ENCODE peak calls at places on chromosome 18, in eight cellular contexts. One of them, this sample, is unnamed.

GRCh38 chr18:35463050-35463449 is 34.7 kb downstream of the INO80C start:
- DNase-seq in endodermal cell: no peak
- DNase-seq in upper lobe of right lung: no peak
- DNase-seq in IMR-90: no peak
- DNase-seq in prostate gland: no peak
- DNase-seq in ovary: peak; percentile 28
- DNase-seq in gastrocnemius medialis: no peak
- DNase-seq in colonic mucosa: no peak
- DNase-seq in this sample: no peak

GRCh38 chr18:39620551-39621168 is 2055.1 kb upstream of the CELF4 start:
- DNase-seq in prostate gland: no peak
- DNase-seq in endodermal cell: no peak
- DNase-seq in gastrocnemius medialis: no peak
- DNase-seq in upper lobe of right lung: no peak
- DNase-seq in ovary: no peak
- DNase-seq in colonic mucosa: no peak
- DNase-seq in IMR-90: no peak
- DNase-seq in this sample: no peak

GRCh38 chr18:5600376-5601071 is 56.7 kb upstream of the EPB41L3 start:
- DNase-seq in upper lobe of right lung: no peak
- DNase-seq in prostate gland: no peak
- DNase-seq in IMR-90: peak; percentile 28
- DNase-seq in colonic mucosa: no peak
- DNase-seq in endodermal cell: no peak
- DNase-seq in gastrocnemius medialis: no peak
- DNase-seq in ovary: no peak
- DNase-seq in this sample: no peak

GRCh38 chr18:76448262-76449109 is 46.6 kb downstream of the ZNF516 start:
- DNase-seq in prostate gland: no peak
- DNase-seq in upper lobe of right lung: peak; percentile 58
- DNase-seq in gastrocnemius medialis: peak; percentile 11
- DNase-seq in IMR-90: no peak
- DNase-seq in endodermal cell: no peak
- DNase-seq in colonic mucosa: no peak
- DNase-seq in ovary: no peak
- DNase-seq in this sample: no peak

GRCh38 chr18:3451989-3452749 is 2.2 kb downstream of the TGIF1 start:
- DNase-seq in endodermal cell: peak; percentile 64
- DNase-seq in upper lobe of right lung: peak; percentile 76
- DNase-seq in prostate gland: peak; percentile 82
- DNase-seq in colonic mucosa: peak; percentile 84
- DNase-seq in gastrocnemius medialis: peak; percentile 43
- DNase-seq in ovary: peak; percentile 64
- DNase-seq in IMR-90: peak; percentile 69
- DNase-seq in this sample: peak; percentile 81

GRCh38 chr18:13416208-13416607 is 197.6 kb downstream of the LDLRAD4 start:
- DNase-seq in upper lobe of right lung: no peak
- DNase-seq in gastrocnemius medialis: no peak
- DNase-seq in colonic mucosa: no peak
- DNase-seq in endodermal cell: no peak
- DNase-seq in prostate gland: no peak
- DNase-seq in IMR-90: no peak
- DNase-seq in ovary: no peak
- DNase-seq in this sample: no peak

GRCh38 chr18:24397131-24397693 is 412 bp downstream of the OSBPL1A start:
- DNase-seq in gastrocnemius medialis: peak; percentile 56
- DNase-seq in colonic mucosa: peak; percentile 76
- DNase-seq in endodermal cell: no peak
- DNase-seq in ovary: peak; percentile 46
- DNase-seq in IMR-90: peak; percentile 78
- DNase-seq in prostate gland: peak; percentile 67
- DNase-seq in upper lobe of right lung: no peak
- DNase-seq in this sample: peak; percentile 47

GRCh38 chr18:829432-829831 is 17.4 kb upstream of the YES1 start:
- DNase-seq in endodermal cell: no peak
- DNase-seq in IMR-90: no peak
- DNase-seq in upper lobe of right lung: no peak
- DNase-seq in gastrocnemius medialis: no peak
- DNase-seq in prostate gland: no peak
- DNase-seq in colonic mucosa: no peak
- DNase-seq in ovary: no peak
- DNase-seq in this sample: no peak

GRCh38 chr18:78525364-78526111 is 454.1 kb upstream of the SALL3 start:
- DNase-seq in gastrocnemius medialis: no peak
- DNase-seq in endodermal cell: peak; percentile 31
- DNase-seq in upper lobe of right lung: no peak
- DNase-seq in prostate gland: no peak
- DNase-seq in colonic mucosa: no peak
- DNase-seq in ovary: no peak
- DNase-seq in IMR-90: peak; percentile 1
- DNase-seq in this sample: no peak

GRCh38 chr18:45828917-45829811 is 3.7 kb downstream of the SIGLEC15 start:
- DNase-seq in gastrocnemius medialis: peak; percentile 13
- DNase-seq in colonic mucosa: no peak
- DNase-seq in prostate gland: no peak
- DNase-seq in endodermal cell: peak; percentile 84
- DNase-seq in ovary: no peak
- DNase-seq in upper lobe of right lung: peak; percentile 78
- DNase-seq in IMR-90: no peak
- DNase-seq in this sample: no peak

GRCh38 chr18:74281011-74281638 is 10.6 kb downstream of the CYB5A start:
- DNase-seq in gastrocnemius medialis: no peak
- DNase-seq in ovary: no peak
- DNase-seq in endodermal cell: peak; percentile 82
- DNase-seq in prostate gland: no peak
- DNase-seq in colonic mucosa: no peak
- DNase-seq in IMR-90: no peak
- DNase-seq in upper lobe of right lung: no peak
- DNase-seq in this sample: no peak

GRCh38 chr18:4399929-4400328 is 55.2 kb downstream of the DLGAP1 start:
- DNase-seq in prostate gland: no peak
- DNase-seq in colonic mucosa: no peak
- DNase-seq in IMR-90: no peak
- DNase-seq in ovary: no peak
- DNase-seq in gastrocnemius medialis: no peak
- DNase-seq in endodermal cell: no peak
- DNase-seq in upper lobe of right lung: no peak
- DNase-seq in this sample: no peak

DNA sequence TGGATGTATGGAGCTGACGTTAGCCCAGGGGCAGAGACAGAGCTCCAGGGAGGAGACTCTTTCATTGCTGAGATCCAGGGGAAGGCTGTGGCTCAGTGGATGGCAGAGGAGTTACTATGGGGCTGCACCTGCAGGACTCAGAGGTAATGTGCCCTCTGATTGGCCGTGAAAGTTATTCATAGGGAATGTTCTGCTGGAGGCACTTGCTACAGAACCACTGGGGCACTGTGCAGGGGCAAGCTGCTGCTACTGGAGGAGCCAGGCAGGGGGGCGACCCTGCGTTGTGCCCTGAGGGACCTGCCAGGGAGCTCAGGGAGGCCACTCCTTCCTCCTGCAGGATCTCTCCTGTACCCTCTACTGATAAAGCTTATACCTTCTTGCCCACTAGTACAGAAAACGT is 199.3 kb downstream of the PTPRM start:
- DNase-seq in IMR-90: no peak
- DNase-seq in endodermal cell: peak; percentile 55
- DNase-seq in gastrocnemius medialis: no peak
- DNase-seq in ovary: no peak
- DNase-seq in colonic mucosa: no peak
- DNase-seq in prostate gland: no peak
- DNase-seq in upper lobe of right lung: no peak
- DNase-seq in this sample: no peak
- H3K4me1 ChIP-seq in IMR-90: peaks cover 1% of the 10 kb centered on the region
- H3K4me1 ChIP-seq in endodermal cell: peaks cover 20% of the 10 kb centered on the region
- H3K4me1 ChIP-seq in gastrocnemius medialis: peaks cover 43% of the 10 kb centered on the region
- H3K4me1 ChIP-seq in ovary: peaks cover 5% of the 10 kb centered on the region
- H3K4me1 ChIP-seq in colonic mucosa: no peaks in the 10 kb centered on the region
- H3K4me1 ChIP-seq in prostate gland: no peaks in the 10 kb centered on the region
- H3K4me1 ChIP-seq in upper lobe of right lung: peaks cover 7% of the 10 kb centered on the region
- H3K4me1 ChIP-seq in this sample: no peaks in the 10 kb centered on the region

GRCh38 chr18:2303517-2304238 is 267.6 kb downstream of the METTL4 start:
- DNase-seq in colonic mucosa: no peak
- DNase-seq in prostate gland: no peak
- DNase-seq in ovary: no peak
- DNase-seq in endodermal cell: no peak
- DNase-seq in upper lobe of right lung: no peak
- DNase-seq in IMR-90: no peak
- DNase-seq in gastrocnemius medialis: no peak
- DNase-seq in this sample: no peak

GRCh38 chr18:2301316-2301715 is 270.0 kb downstream of the METTL4 start:
- DNase-seq in gastrocnemius medialis: no peak
- DNase-seq in prostate gland: no peak
- DNase-seq in endodermal cell: no peak
- DNase-seq in ovary: no peak
- DNase-seq in colonic mucosa: no peak
- DNase-seq in upper lobe of right lung: no peak
- DNase-seq in IMR-90: no peak
- DNase-seq in this sample: no peak

GRCh38 chr18:2302628-2303516 is 268.4 kb downstream of the METTL4 start:
- DNase-seq in ovary: no peak
- DNase-seq in IMR-90: no peak
- DNase-seq in gastrocnemius medialis: no peak
- DNase-seq in upper lobe of right lung: no peak
- DNase-seq in endodermal cell: no peak
- DNase-seq in prostate gland: no peak
- DNase-seq in colonic mucosa: no peak
- DNase-seq in this sample: no peak

GRCh38 chr18:2304378-2305175 is 266.7 kb downstream of the METTL4 start:
- DNase-seq in prostate gland: no peak
- DNase-seq in gastrocnemius medialis: no peak
- DNase-seq in endodermal cell: no peak
- DNase-seq in upper lobe of right lung: no peak
- DNase-seq in ovary: no peak
- DNase-seq in IMR-90: peak; percentile 3
- DNase-seq in colonic mucosa: no peak
- DNase-seq in this sample: no peak

GRCh38 chr18:2302012-2302411 is 269.3 kb downstream of the METTL4 start:
- DNase-seq in ovary: no peak
- DNase-seq in colonic mucosa: no peak
- DNase-seq in gastrocnemius medialis: no peak
- DNase-seq in prostate gland: no peak
- DNase-seq in IMR-90: no peak
- DNase-seq in upper lobe of right lung: no peak
- DNase-seq in endodermal cell: no peak
- DNase-seq in this sample: no peak
- H3K27ac ChIP-seq in ovary: no peak overlapping the region
- H3K27ac ChIP-seq in colonic mucosa: no peak overlapping the region
- H3K27ac ChIP-seq in gastrocnemius medialis: no peak overlapping the region
- H3K27ac ChIP-seq in prostate gland: no peak overlapping the region
- H3K27ac ChIP-seq in IMR-90: no peak overlapping the region
- H3K27ac ChIP-seq in upper lobe of right lung: no peak overlapping the region
- H3K27ac ChIP-seq in endodermal cell: no peak overlapping the region
- H3K27ac ChIP-seq in this sample: no peak overlapping the region

GRCh38 chr18:32683044-32683443 is 89.8 kb downstream of the KLHL14 start:
- DNase-seq in ovary: no peak
- DNase-seq in gastrocnemius medialis: no peak
- DNase-seq in prostate gland: no peak
- DNase-seq in colonic mucosa: no peak
- DNase-seq in upper lobe of right lung: no peak
- DNase-seq in endodermal cell: no peak
- DNase-seq in IMR-90: no peak
- DNase-seq in this sample: no peak
- TF ChIP-seq CTCF in ovary: no peak
- TF ChIP-seq CTCF in gastrocnemius medialis: no peak
- TF ChIP-seq CTCF in prostate gland: no peak
- TF ChIP-seq CTCF in colonic mucosa: no peak
- TF ChIP-seq CTCF in upper lobe of right lung: no peak
- TF ChIP-seq CTCF in endodermal cell: peak; percentile 62
- TF ChIP-seq CTCF in IMR-90: no peak
- TF ChIP-seq CTCF in this sample: no peak

DNA sequence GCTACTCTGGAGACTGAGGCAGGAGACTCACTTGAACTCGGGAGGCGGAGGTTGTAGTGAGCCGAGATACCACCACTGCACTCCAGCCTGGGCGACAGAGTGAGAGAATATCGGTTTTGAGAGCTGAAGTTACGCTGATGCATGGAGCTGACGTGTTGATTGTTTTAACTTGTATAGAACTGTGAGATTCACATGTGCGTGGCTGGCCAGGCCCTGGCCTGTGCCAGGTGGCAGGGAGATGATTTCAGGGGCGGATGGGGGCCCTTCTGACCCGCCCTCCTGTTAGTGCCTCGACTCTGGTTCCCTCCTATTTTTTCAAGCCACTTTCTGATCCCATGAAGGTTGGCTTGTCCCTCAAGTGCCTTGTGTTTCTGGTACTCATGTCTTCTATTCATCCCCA is 25.7 kb downstream of the GATA6 start:
- DNase-seq in gastrocnemius medialis: no peak
- DNase-seq in prostate gland: no peak
- DNase-seq in endodermal cell: peak; percentile 39
- DNase-seq in upper lobe of right lung: no peak
- DNase-seq in IMR-90: no peak
- DNase-seq in ovary: no peak
- DNase-seq in colonic mucosa: no peak
- DNase-seq in this sample: no peak
- H3K4me1 ChIP-seq in gastrocnemius medialis: no peaks in the 10 kb centered on the region
- H3K4me1 ChIP-seq in prostate gland: no peaks in the 10 kb centered on the region
- H3K4me1 ChIP-seq in endodermal cell: peaks cover 15% of the 10 kb centered on the region
- H3K4me1 ChIP-seq in upper lobe of right lung: peaks cover 47% of the 10 kb centered on the region
- H3K4me1 ChIP-seq in IMR-90: peaks cover 1% of the 10 kb centered on the region
- H3K4me1 ChIP-seq in ovary: peaks cover 14% of the 10 kb centered on the region
- H3K4me1 ChIP-seq in colonic mucosa: peaks cover 4% of the 10 kb centered on the region
- H3K4me1 ChIP-seq in this sample: peaks cover 9% of the 10 kb centered on the region

GRCh38 chr18:58045265-58046086 is 1.4 kb downstream of the NEDD4L start:
- DNase-seq in prostate gland: peak; percentile 88
- DNase-seq in ovary: peak; percentile 32
- DNase-seq in gastrocnemius medialis: no peak
- DNase-seq in colonic mucosa: peak; percentile 83
- DNase-seq in upper lobe of right lung: peak; percentile 90
- DNase-seq in endodermal cell: peak; percentile 90
- DNase-seq in IMR-90: peak; percentile 31
- DNase-seq in this sample: peak; percentile 69

GRCh38 chr18:58046087-58046793 is 2.2 kb downstream of the NEDD4L start:
- DNase-seq in colonic mucosa: no peak
- DNase-seq in upper lobe of right lung: no peak
- DNase-seq in IMR-90: no peak
- DNase-seq in gastrocnemius medialis: no peak
- DNase-seq in endodermal cell: peak; percentile 71
- DNase-seq in prostate gland: peak; percentile 27
- DNase-seq in ovary: no peak
- DNase-seq in this sample: no peak

GRCh38 chr18:58042826-58043362 is 1.1 kb upstream of the NEDD4L start:
- DNase-seq in colonic mucosa: no peak
- DNase-seq in gastrocnemius medialis: no peak
- DNase-seq in prostate gland: no peak
- DNase-seq in endodermal cell: no peak
- DNase-seq in upper lobe of right lung: no peak
- DNase-seq in ovary: no peak
- DNase-seq in IMR-90: no peak
- DNase-seq in this sample: no peak

GRCh38 chr18:58043452-58044369 is at the start of gene NEDD4L:
- DNase-seq in IMR-90: peak; percentile 83
- DNase-seq in ovary: peak; percentile 80
- DNase-seq in gastrocnemius medialis: peak; percentile 57
- DNase-seq in upper lobe of right lung: peak; percentile 93
- DNase-seq in prostate gland: peak; percentile 89
- DNase-seq in colonic mucosa: peak; percentile 90
- DNase-seq in endodermal cell: peak; percentile 94
- DNase-seq in this sample: peak; percentile 91

GRCh38 chr18:58044370-58045264 is 591 bp downstream of the NEDD4L start:
- DNase-seq in IMR-90: peak; percentile 34
- DNase-seq in endodermal cell: peak; percentile 87
- DNase-seq in prostate gland: peak; percentile 29
- DNase-seq in gastrocnemius medialis: no peak
- DNase-seq in ovary: peak; percentile 48
- DNase-seq in upper lobe of right lung: peak; percentile 83
- DNase-seq in colonic mucosa: peak; percentile 64
- DNase-seq in this sample: peak; percentile 75
- H3K27ac ChIP-seq in IMR-90: peak overlapping the region; percentile 44
- H3K27ac ChIP-seq in endodermal cell: peak overlapping the region; percentile 70
- H3K27ac ChIP-seq in prostate gland: peak overlapping the region; percentile 93
- H3K27ac ChIP-seq in gastrocnemius medialis: no peak overlapping the region
- H3K27ac ChIP-seq in ovary: peak overlapping the region; percentile 86
- H3K27ac ChIP-seq in upper lobe of right lung: peak overlapping the region; percentile 78
- H3K27ac ChIP-seq in colonic mucosa: peak overlapping the region; percentile 88
- H3K27ac ChIP-seq in this sample: peak overlapping the region; percentile 29

This sample was measured in ascending aorta.